ENCODE peak calls at places on chromosomes 4 and X, in nine cellular contexts. L is stimulated activated CD4-positive, alpha-beta T cell treated with anti-CD3 and anti-CD28 coated beads, Interleukin-15, amount 100 ng/mL, for 24 hours; A is amniotic stem cell; Q is mammary epithelial cell; F is BE2C; K is activated naive CD4-positive, alpha-beta T cell treated with anti-CD3 and anti-CD28 coated beads for 36 hours; O is posterior vena cava; R is cardiac fibroblast; B is C1 segment of cervical spinal cord. H is an unnamed sample.

GRCh38 chrX:152220612-152221011 is 82.2 kb upstream of the MAGEA10 start:
- DNase-seq in R (no peak), L (no peak), A (no peak), B (no peak), K (no peak), F (no peak), Q (peak), O (no peak), H (no peak)

GRCh38 chr4:1009647-1010521 is 1.5 kb upstream of the FGFRL1 start:
- DNase-seq in L (peak), R (peak), F (peak), K (peak), A (peak), Q (peak), O (peak), B (peak), H (no peak)

GRCh38 chr4:74157116-74157742 is 689 bp upstream of the MTHFD2L start:
- DNase-seq in L (no peak), R (peak), B (no peak), K (no peak), F (no peak), O (no peak), A (no peak), Q (no peak), H (peak)

GRCh38 chr4:8205749-8206611 is 6.9 kb downstream of the SH3TC1 start:
- DNase-seq in R (no peak), L (no peak), Q (peak), K (no peak), B (no peak), F (no peak), O (no peak), A (no peak), H (no peak)

GRCh38 chr4:144489831-144490230 is 156.1 kb upstream of the HHIP start:
- DNase-seq in B (no peak), A (no peak), L (no peak), F (no peak), Q (no peak), K (no peak), O (no peak), R (no peak), H (no peak)

GRCh38 chrX:69285881-69286545 is 120.8 kb upstream of the PJA1 start:
- DNase-seq in B (no peak), Q (peak), L (peak), F (peak), A (no peak), O (peak), K (peak), R (peak), H (peak)

GRCh38 chr4:82372874-82373815 is 646 bp downstream of the HNRNPD start:
- DNase-seq in Q (peak), K (peak), F (peak), A (peak), L (peak), O (peak), R (peak), B (no peak), H (peak)

GRCh38 chr4:60201052-60201673 is 999.0 kb upstream of the ADGRL3 start:
- DNase-seq in R (peak), O (no peak), B (no peak), A (no peak), K (peak), Q (peak), F (peak), L (peak), H (peak)

GRCh38 chr4:24781999-24782745 is 13.2 kb upstream of the SOD3 start:
- DNase-seq in A (no peak), Q (no peak), O (no peak), R (no peak), F (no peak), L (no peak), K (no peak), B (no peak), H (no peak)

H was measured in A549.